ENCODE peak calls at places on chromosomes 7 and 10, in seven cellular contexts. One of them, this sample, is unnamed.

GRCh38 chr10:113340255-113340654 is 212.6 kb upstream of the HABP2 start:
- DNase-seq in Ammon's horn: no peak
- DNase-seq in NCI-H1436: no peak
- DNase-seq in HT1080: no peak
- DNase-seq in activated T-helper 1 cell treated with anti-CD3 and anti-CD28 coated beads, Interleukin-2, amount 50 U/mL, for 16 hours: no peak
- DNase-seq in SHP77: no peak
- DNase-seq in GM19239: no peak
- DNase-seq in this sample: no peak

GRCh38 chr10:106942035-106942662 is 222.4 kb downstream of the SORCS1 start:
- DNase-seq in NCI-H1436: no peak
- DNase-seq in Ammon's horn: no peak
- DNase-seq in HT1080: no peak
- DNase-seq in activated T-helper 1 cell treated with anti-CD3 and anti-CD28 coated beads, Interleukin-2, amount 50 U/mL, for 16 hours: no peak
- DNase-seq in SHP77: no peak
- DNase-seq in GM19239: no peak
- DNase-seq in this sample: no peak

GRCh38 chr7:116782177-116782711 is 80.1 kb upstream of the CAPZA2 start:
- DNase-seq in SHP77: no peak
- DNase-seq in GM19239: no peak
- DNase-seq in Ammon's horn: no peak
- DNase-seq in HT1080: no peak
- DNase-seq in NCI-H1436: no peak
- DNase-seq in activated T-helper 1 cell treated with anti-CD3 and anti-CD28 coated beads, Interleukin-2, amount 50 U/mL, for 16 hours: no peak
- DNase-seq in this sample: peak

GRCh38 chr7:115851291-115851690 is 179.3 kb downstream of the TFEC start:
- DNase-seq in activated T-helper 1 cell treated with anti-CD3 and anti-CD28 coated beads, Interleukin-2, amount 50 U/mL, for 16 hours: no peak
- DNase-seq in Ammon's horn: peak
- DNase-seq in NCI-H1436: peak
- DNase-seq in SHP77: peak
- DNase-seq in GM19239: no peak
- DNase-seq in HT1080: peak
- DNase-seq in this sample: peak

GRCh38 chr10:47076949-47077348 is 165.7 kb downstream of the PTPN20 start:
- DNase-seq in SHP77: no peak
- DNase-seq in activated T-helper 1 cell treated with anti-CD3 and anti-CD28 coated beads, Interleukin-2, amount 50 U/mL, for 16 hours: no peak
- DNase-seq in Ammon's horn: no peak
- DNase-seq in NCI-H1436: no peak
- DNase-seq in HT1080: peak
- DNase-seq in GM19239: no peak
- DNase-seq in this sample: no peak

GRCh38 chr7:17646181-17646956 is 293.9 kb downstream of the SNX13 start:
- DNase-seq in HT1080: peak
- DNase-seq in NCI-H1436: no peak
- DNase-seq in activated T-helper 1 cell treated with anti-CD3 and anti-CD28 coated beads, Interleukin-2, amount 50 U/mL, for 16 hours: no peak
- DNase-seq in SHP77: no peak
- DNase-seq in GM19239: no peak
- DNase-seq in Ammon's horn: no peak
- DNase-seq in this sample: peak

GRCh38 chr7:77575187-77575586 is 38.1 kb downstream of the PTPN12 start:
- DNase-seq in GM19239: no peak
- DNase-seq in HT1080: no peak
- DNase-seq in NCI-H1436: no peak
- DNase-seq in activated T-helper 1 cell treated with anti-CD3 and anti-CD28 coated beads, Interleukin-2, amount 50 U/mL, for 16 hours: no peak
- DNase-seq in SHP77: no peak
- DNase-seq in Ammon's horn: no peak
- DNase-seq in this sample: no peak

GRCh38 chr7:141042222-141043193 is 27.8 kb upstream of the MRPS33 start:
- DNase-seq in SHP77: no peak
- DNase-seq in Ammon's horn: no peak
- DNase-seq in GM19239: no peak
- DNase-seq in NCI-H1436: no peak
- DNase-seq in activated T-helper 1 cell treated with anti-CD3 and anti-CD28 coated beads, Interleukin-2, amount 50 U/mL, for 16 hours: no peak
- DNase-seq in HT1080: no peak
- DNase-seq in this sample: no peak

GRCh38 chr10:75297021-75297599 is 61.4 kb upstream of the COMTD1 start:
- DNase-seq in NCI-H1436: no peak
- DNase-seq in Ammon's horn: no peak
- DNase-seq in HT1080: no peak
- DNase-seq in SHP77: no peak
- DNase-seq in activated T-helper 1 cell treated with anti-CD3 and anti-CD28 coated beads, Interleukin-2, amount 50 U/mL, for 16 hours: no peak
- DNase-seq in GM19239: no peak
- DNase-seq in this sample: no peak

GRCh38 chr7:66837007-66837406 is 84.0 kb upstream of the TMEM248 start:
- DNase-seq in NCI-H1436: no peak
- DNase-seq in GM19239: no peak
- DNase-seq in HT1080: peak
- DNase-seq in activated T-helper 1 cell treated with anti-CD3 and anti-CD28 coated beads, Interleukin-2, amount 50 U/mL, for 16 hours: no peak
- DNase-seq in SHP77: peak
- DNase-seq in Ammon's horn: no peak
- DNase-seq in this sample: peak

GRCh38 chr10:119726291-119727261 is 726 bp downstream of the INPP5F start:
- DNase-seq in activated T-helper 1 cell treated with anti-CD3 and anti-CD28 coated beads, Interleukin-2, amount 50 U/mL, for 16 hours: no peak
- DNase-seq in SHP77: peak
- DNase-seq in GM19239: no peak
- DNase-seq in NCI-H1436: no peak
- DNase-seq in HT1080: no peak
- DNase-seq in Ammon's horn: no peak
- DNase-seq in this sample: no peak

GRCh38 chr10:71398991-71399375 is 2.3 kb downstream of the CDH23 start:
- DNase-seq in NCI-H1436: no peak
- DNase-seq in activated T-helper 1 cell treated with anti-CD3 and anti-CD28 coated beads, Interleukin-2, amount 50 U/mL, for 16 hours: no peak
- DNase-seq in HT1080: no peak
- DNase-seq in SHP77: no peak
- DNase-seq in Ammon's horn: no peak
- DNase-seq in GM19239: no peak
- DNase-seq in this sample: no peak

GRCh38 chr7:86747698-86748097 is 104.0 kb downstream of the GRM3 start:
- DNase-seq in activated T-helper 1 cell treated with anti-CD3 and anti-CD28 coated beads, Interleukin-2, amount 50 U/mL, for 16 hours: no peak
- DNase-seq in Ammon's horn: peak
- DNase-seq in GM19239: no peak
- DNase-seq in SHP77: no peak
- DNase-seq in NCI-H1436: peak
- DNase-seq in HT1080: no peak
- DNase-seq in this sample: peak

GRCh38 chr7:99829520-99830160 is 1.8 kb downstream of the CYP3A43 start:
- DNase-seq in Ammon's horn: no peak
- DNase-seq in GM19239: peak
- DNase-seq in activated T-helper 1 cell treated with anti-CD3 and anti-CD28 coated beads, Interleukin-2, amount 50 U/mL, for 16 hours: no peak
- DNase-seq in SHP77: no peak
- DNase-seq in HT1080: no peak
- DNase-seq in NCI-H1436: no peak
- DNase-seq in this sample: no peak

GRCh38 chr10:91632671-91633550 is at the start of gene PPP1R3C:
- DNase-seq in NCI-H1436: peak
- DNase-seq in SHP77: peak
- DNase-seq in activated T-helper 1 cell treated with anti-CD3 and anti-CD28 coated beads, Interleukin-2, amount 50 U/mL, for 16 hours: no peak
- DNase-seq in GM19239: peak
- DNase-seq in HT1080: peak
- DNase-seq in Ammon's horn: peak
- DNase-seq in this sample: peak

GRCh38 chr7:151235091-151235787 is 3.0 kb downstream of the CHPF2 start:
- DNase-seq in SHP77: no peak
- DNase-seq in activated T-helper 1 cell treated with anti-CD3 and anti-CD28 coated beads, Interleukin-2, amount 50 U/mL, for 16 hours: no peak
- DNase-seq in HT1080: no peak
- DNase-seq in GM19239: no peak
- DNase-seq in NCI-H1436: no peak
- DNase-seq in Ammon's horn: no peak
- DNase-seq in this sample: no peak